ENCODE peak calls at places on chromosome 7, in five cellular contexts. One of them, this sample, is unnamed. For H3K4me1, the result is how much of the 10 kb centered on the place peaks cover.

GRCh38 chr7:112462236-112462635 is 12.0 kb downstream of the IFRD1 start:
- DNase-seq in spleen: no peak
- DNase-seq in prostate gland: peak
- DNase-seq in esophagus muscularis mucosa: no peak
- DNase-seq in stomach: peak
- DNase-seq in this sample: peak

GRCh38 chr7:779480-779879 is 52.4 kb upstream of the PRKAR1B start:
- DNase-seq in spleen: peak
- DNase-seq in prostate gland: no peak
- DNase-seq in esophagus muscularis mucosa: no peak
- DNase-seq in stomach: no peak
- DNase-seq in this sample: peak

GRCh38 chr7:55171157-55171556 is 152.3 kb downstream of the EGFR start:
- DNase-seq in spleen: no peak
- DNase-seq in prostate gland: no peak
- DNase-seq in esophagus muscularis mucosa: no peak
- DNase-seq in stomach: no peak
- DNase-seq in this sample: no peak

GRCh38 chr7:158452331-158452730 is 135.3 kb downstream of the PTPRN2 start:
- DNase-seq in spleen: peak
- DNase-seq in prostate gland: no peak
- DNase-seq in esophagus muscularis mucosa: no peak
- DNase-seq in stomach: no peak
- DNase-seq in this sample: no peak

GRCh38 chr7:54705436-54705835 is 53.6 kb downstream of the SEC61G start:
- DNase-seq in spleen: no peak
- DNase-seq in prostate gland: no peak
- DNase-seq in esophagus muscularis mucosa: peak
- DNase-seq in stomach: no peak
- DNase-seq in this sample: no peak

GRCh38 chr7:148916186-148916585 is 32.1 kb upstream of the EZH2 start:
- DNase-seq in spleen: no peak
- DNase-seq in prostate gland: no peak
- DNase-seq in esophagus muscularis mucosa: no peak
- DNase-seq in stomach: no peak
- DNase-seq in this sample: no peak

GRCh38 chr7:152859781-152860191 is 100.2 kb downstream of the ACTR3B start:
- DNase-seq in spleen: no peak
- DNase-seq in prostate gland: no peak
- DNase-seq in esophagus muscularis mucosa: no peak
- DNase-seq in stomach: no peak
- DNase-seq in this sample: no peak

GRCh38 chr7:152989889-152990380 is 230.4 kb downstream of the ACTR3B start:
- DNase-seq in spleen: no peak
- DNase-seq in prostate gland: no peak
- DNase-seq in esophagus muscularis mucosa: no peak
- DNase-seq in stomach: no peak
- DNase-seq in this sample: no peak

GRCh38 chr7:79934727-79935126 is 199.9 kb upstream of the GNAI1 start:
- DNase-seq in spleen: no peak
- DNase-seq in prostate gland: no peak
- DNase-seq in esophagus muscularis mucosa: no peak
- DNase-seq in stomach: no peak
- DNase-seq in this sample: no peak

GRCh38 chr7:29336851-29337627 is 142.5 kb downstream of the CHN2 start:
- DNase-seq in spleen: no peak
- DNase-seq in prostate gland: peak
- DNase-seq in esophagus muscularis mucosa: no peak
- DNase-seq in stomach: no peak
- DNase-seq in this sample: no peak

GRCh38 chr7:147879116-147879750 is 711.3 kb upstream of the C7orf33 start:
- DNase-seq in spleen: no peak
- DNase-seq in prostate gland: no peak
- DNase-seq in esophagus muscularis mucosa: no peak
- DNase-seq in stomach: no peak
- DNase-seq in this sample: no peak

GRCh38 chr7:107980171-107980570 is 22.8 kb downstream of the LAMB1 start:
- DNase-seq in spleen: no peak
- DNase-seq in prostate gland: no peak
- DNase-seq in esophagus muscularis mucosa: no peak
- DNase-seq in stomach: no peak
- DNase-seq in this sample: no peak

GRCh38 chr7:38070718-38071117 is 107.3 kb upstream of the STARD3NL start:
- DNase-seq in spleen: no peak
- DNase-seq in prostate gland: no peak
- DNase-seq in esophagus muscularis mucosa: no peak
- DNase-seq in stomach: no peak
- DNase-seq in this sample: no peak

GRCh38 chr7:28069788-28070187 is 110.8 kb downstream of the JAZF1 start:
- DNase-seq in spleen: no peak
- DNase-seq in prostate gland: no peak
- DNase-seq in esophagus muscularis mucosa: no peak
- DNase-seq in stomach: no peak
- DNase-seq in this sample: no peak

GRCh38 chr7:77428777-77429231 is 12.7 kb upstream of the GSAP start:
- DNase-seq in spleen: no peak
- DNase-seq in prostate gland: no peak
- DNase-seq in esophagus muscularis mucosa: no peak
- DNase-seq in stomach: no peak
- DNase-seq in this sample: peak

GRCh38 chr7:151891753-151892152 is 14.8 kb upstream of the PRKAG2 start:
- DNase-seq in spleen: peak
- DNase-seq in prostate gland: no peak
- DNase-seq in esophagus muscularis mucosa: no peak
- DNase-seq in stomach: no peak
- DNase-seq in this sample: peak

GRCh38 chr7:39407139-39407538 is 159.1 kb upstream of the YAE1 start:
- DNase-seq in spleen: no peak
- DNase-seq in prostate gland: no peak
- DNase-seq in esophagus muscularis mucosa: no peak
- DNase-seq in stomach: no peak
- DNase-seq in this sample: no peak

GRCh38 chr7:102892631-102893278 is 20.0 kb upstream of the LRRC17 start:
- DNase-seq in spleen: no peak
- DNase-seq in prostate gland: no peak
- DNase-seq in esophagus muscularis mucosa: no peak
- DNase-seq in stomach: no peak
- DNase-seq in this sample: no peak

GRCh38 chr7:40680657-40681056 is 545.9 kb downstream of the SUGCT start:
- DNase-seq in spleen: no peak
- DNase-seq in prostate gland: no peak
- DNase-seq in esophagus muscularis mucosa: no peak
- DNase-seq in stomach: no peak
- DNase-seq in this sample: no peak

GRCh38 chr7:45570797-45571196 is 3.4 kb upstream of the ADCY1 start:
- DNase-seq in spleen: no peak
- DNase-seq in prostate gland: no peak
- DNase-seq in esophagus muscularis mucosa: no peak
- DNase-seq in stomach: no peak
- DNase-seq in this sample: no peak

GRCh38 chr7:5691536-5692090 is 89.8 kb downstream of the RNF216 start:
- DNase-seq in spleen: no peak
- DNase-seq in prostate gland: no peak
- DNase-seq in esophagus muscularis mucosa: no peak
- DNase-seq in stomach: no peak
- DNase-seq in this sample: no peak

GRCh38 chr7:77415822-77416620 is at the start of gene GSAP:
- DNase-seq in spleen: peak
- DNase-seq in prostate gland: peak
- DNase-seq in esophagus muscularis mucosa: no peak
- DNase-seq in stomach: peak
- DNase-seq in this sample: peak

GRCh38 chr7:34652784-34653183 is 5.2 kb upstream of the NPSR1 start:
- DNase-seq in spleen: no peak
- DNase-seq in prostate gland: no peak
- DNase-seq in esophagus muscularis mucosa: no peak
- DNase-seq in stomach: no peak
- DNase-seq in this sample: no peak

GRCh38 chr7:50285259-50285658 is 19.3 kb upstream of the IKZF1 start:
- DNase-seq in spleen: no peak
- DNase-seq in prostate gland: no peak
- DNase-seq in esophagus muscularis mucosa: no peak
- DNase-seq in stomach: no peak
- DNase-seq in this sample: no peak

GRCh38 chr7:81616951-81617350 is 152.9 kb downstream of the HGF start:
- DNase-seq in spleen: no peak
- DNase-seq in prostate gland: no peak
- DNase-seq in esophagus muscularis mucosa: no peak
- DNase-seq in stomach: no peak
- DNase-seq in this sample: no peak

GRCh38 chr7:43015301-43015700 is 83.1 kb downstream of the MRPL32 start:
- DNase-seq in spleen: no peak
- DNase-seq in prostate gland: no peak
- DNase-seq in esophagus muscularis mucosa: no peak
- DNase-seq in stomach: no peak
- DNase-seq in this sample: no peak

GRCh38 chr7:70498232-70498631 is 633.7 kb upstream of the GALNT17 start:
- DNase-seq in spleen: no peak
- DNase-seq in prostate gland: no peak
- DNase-seq in esophagus muscularis mucosa: no peak
- DNase-seq in stomach: no peak
- DNase-seq in this sample: no peak

GRCh38 chr7:92851732-92852131 is 15.4 kb upstream of the CDK6 start:
- DNase-seq in spleen: no peak
- DNase-seq in prostate gland: no peak
- DNase-seq in esophagus muscularis mucosa: no peak
- DNase-seq in stomach: no peak
- DNase-seq in this sample: no peak

GRCh38 chr7:132430863-132431822 is 145.1 kb downstream of the PLXNA4 start:
- DNase-seq in spleen: peak
- DNase-seq in prostate gland: no peak
- DNase-seq in esophagus muscularis mucosa: no peak
- DNase-seq in stomach: no peak
- DNase-seq in this sample: no peak

GRCh38 chr7:101804087-101804631 is 13.3 kb upstream of the CUX1 start:
- DNase-seq in spleen: peak
- DNase-seq in prostate gland: no peak
- DNase-seq in esophagus muscularis mucosa: no peak
- DNase-seq in stomach: no peak
- DNase-seq in this sample: no peak

GRCh38 chr7:95441042-95441823 is 6.4 kb upstream of the PON2 start:
- DNase-seq in spleen: no peak
- DNase-seq in prostate gland: no peak
- DNase-seq in esophagus muscularis mucosa: peak
- DNase-seq in stomach: no peak
- DNase-seq in this sample: no peak

GRCh38 chr7:51430480-51431086 is 114.0 kb upstream of the COBL start:
- DNase-seq in spleen: no peak
- DNase-seq in prostate gland: peak
- DNase-seq in esophagus muscularis mucosa: no peak
- DNase-seq in stomach: no peak
- DNase-seq in this sample: no peak

GRCh38 chr7:4196121-4196819 is 485.8 kb upstream of the FOXK1 start:
- DNase-seq in spleen: no peak
- DNase-seq in prostate gland: no peak
- DNase-seq in esophagus muscularis mucosa: no peak
- DNase-seq in stomach: no peak
- DNase-seq in this sample: no peak

GRCh38 chr7:111301891-111302290 is 211.0 kb downstream of the LRRN3 start:
- DNase-seq in spleen: no peak
- DNase-seq in prostate gland: no peak
- DNase-seq in esophagus muscularis mucosa: no peak
- DNase-seq in stomach: no peak
- DNase-seq in this sample: no peak
- H3K4me1 ChIP-seq in spleen: under half
- H3K4me1 ChIP-seq in prostate gland: under half
- H3K4me1 ChIP-seq in esophagus muscularis mucosa: under half
- H3K4me1 ChIP-seq in stomach: under half
- H3K4me1 ChIP-seq in this sample: under half

DNA sequence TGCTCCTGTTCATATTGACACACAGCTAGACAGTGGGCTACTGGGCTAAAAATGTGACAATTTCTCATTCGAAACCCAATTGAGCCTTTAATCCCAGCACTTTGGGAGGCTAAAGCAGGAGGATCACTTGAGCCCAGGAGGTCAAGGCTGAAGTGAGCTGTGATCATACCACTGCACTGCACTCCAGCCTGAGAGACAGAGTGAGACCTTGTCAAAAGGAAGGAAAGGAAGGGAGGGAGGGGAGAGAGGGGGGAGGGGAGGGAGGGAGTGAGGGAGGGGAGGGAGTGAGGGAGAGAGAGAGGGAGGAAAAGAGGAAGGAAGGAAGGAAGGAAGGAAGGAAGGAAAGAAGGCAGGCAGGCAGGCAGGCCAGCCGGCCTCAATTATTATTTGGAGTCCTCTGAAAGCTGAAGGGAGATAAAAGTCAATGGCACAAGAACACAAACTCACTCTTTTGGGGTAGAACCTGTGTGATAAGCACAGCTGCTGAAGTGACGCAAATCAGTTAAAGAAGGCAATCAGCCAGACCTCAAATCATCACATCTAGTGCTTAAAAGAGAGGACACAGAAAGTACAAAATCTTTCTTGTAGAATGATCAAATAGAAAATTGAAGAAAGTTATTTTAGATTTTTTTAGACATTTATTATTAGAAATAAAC is 98.1 kb downstream of the CCDC71L start:
- DNase-seq in spleen: no peak
- DNase-seq in prostate gland: no peak
- DNase-seq in esophagus muscularis mucosa: no peak
- DNase-seq in stomach: no peak
- DNase-seq in this sample: no peak
- TF ChIP-seq POLR2AphosphoS5 in spleen: no peak
- TF ChIP-seq POLR2AphosphoS5 in prostate gland: no peak
- TF ChIP-seq POLR2AphosphoS5 in esophagus muscularis mucosa: no peak
- TF ChIP-seq POLR2AphosphoS5 in stomach: no peak
- TF ChIP-seq POLR2AphosphoS5 in this sample: no peak

GRCh38 chr7:3151784-3152183 is 108.1 kb upstream of the CARD11 start:
- DNase-seq in spleen: no peak
- DNase-seq in prostate gland: no peak
- DNase-seq in esophagus muscularis mucosa: no peak
- DNase-seq in stomach: no peak
- DNase-seq in this sample: no peak
- H3K4me1 ChIP-seq in spleen: under half
- H3K4me1 ChIP-seq in prostate gland: under half
- H3K4me1 ChIP-seq in esophagus muscularis mucosa: under half
- H3K4me1 ChIP-seq in stomach: under half
- H3K4me1 ChIP-seq in this sample: under half

DNA sequence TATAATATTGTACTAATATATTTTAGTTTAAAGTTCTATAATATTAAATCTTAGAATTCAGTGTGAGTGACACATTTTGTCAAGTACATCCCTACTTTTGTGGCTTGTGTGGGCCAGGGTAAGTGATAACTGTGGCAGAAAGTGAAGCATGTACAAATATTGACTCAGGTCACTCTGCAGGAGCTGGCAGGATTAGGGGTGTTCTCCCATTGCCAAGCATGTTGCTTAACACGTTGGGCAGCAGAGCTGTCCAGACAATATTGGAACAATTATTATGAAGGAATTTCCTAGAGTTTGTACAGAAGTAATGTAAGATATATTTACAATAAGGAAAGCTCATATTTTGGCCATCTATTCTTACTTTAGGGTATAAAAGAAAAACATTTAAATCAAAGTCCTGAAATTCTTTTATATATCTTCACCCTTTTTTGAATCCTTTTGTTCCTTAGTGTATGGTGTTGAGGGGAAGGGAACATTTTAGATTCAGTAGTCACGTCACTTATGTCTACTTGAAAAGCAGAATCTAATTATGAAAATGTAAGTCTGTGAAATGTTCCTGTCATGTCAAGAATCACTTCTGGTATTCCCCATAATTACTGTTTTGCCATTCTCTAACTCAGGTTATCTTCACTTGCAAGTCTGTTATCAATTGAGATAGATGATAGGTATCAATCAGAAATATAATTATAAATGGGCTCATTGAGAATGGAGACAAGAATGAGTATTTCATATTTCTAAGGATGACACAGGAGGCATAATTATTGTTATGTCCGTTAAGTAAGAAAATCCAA is 4.1 kb downstream of the HDAC9 start:
- DNase-seq in spleen: no peak
- DNase-seq in prostate gland: peak
- DNase-seq in esophagus muscularis mucosa: no peak
- DNase-seq in stomach: peak
- DNase-seq in this sample: no peak
- TF ChIP-seq POLR2AphosphoS5 in spleen: no peak
- TF ChIP-seq POLR2AphosphoS5 in prostate gland: peak
- TF ChIP-seq POLR2AphosphoS5 in esophagus muscularis mucosa: no peak
- TF ChIP-seq POLR2AphosphoS5 in stomach: peak
- TF ChIP-seq POLR2AphosphoS5 in this sample: no peak

This sample was measured in upper lobe of left lung.